ENCODE peak calls at places on chromosome 10, in five cellular contexts. N is IMR-90, U is K562, M is A549, F is GM12878. Q is an unnamed sample.

GRCh38 chr10:86968271-86968993 is at the start of gene ADIRF:
- DNase-seq in N (no peak), U (no peak), M (no peak), F (no peak), Q (no peak)

GRCh38 chr10:1189166-1190051 is 133.2 kb downstream of the WDR37 start:
- DNase-seq in N (no peak), U (no peak), M (no peak), F (no peak), Q (no peak)

GRCh38 chr10:79345241-79346011 is 1.8 kb upstream of the PPIF start:
- DNase-seq in N (no peak), U (no peak), M (no peak), F (no peak), Q (no peak)

GRCh38 chr10:25113231-25114035 is 61.4 kb upstream of the GPR158 start:
- DNase-seq in N (peak; percentile 53), U (peak; percentile 85), M (peak; percentile 45), F (no peak), Q (peak; percentile 61)

GRCh38 chr10:122173766-122174435 is 97.2 kb upstream of the BTBD16 start:
- DNase-seq in N (no peak), U (no peak), M (no peak), F (no peak), Q (no peak)

GRCh38 chr10:78783753-78784152 is 285.0 kb upstream of the ZMIZ1 start:
- DNase-seq in N (no peak), U (no peak), M (no peak), F (no peak), Q (no peak)

GRCh38 chr10:133307776-133308430 is 769 bp downstream of the TUBGCP2 start:
- DNase-seq in N (peak; percentile 58), U (peak; percentile 91), M (peak; percentile 61), F (peak; percentile 51), Q (peak; percentile 69)

GRCh38 chr10:45063605-45064231 is 63.0 kb downstream of the ZNF22 start:
- DNase-seq in N (no peak), U (no peak), M (no peak), F (no peak), Q (no peak)

GRCh38 chr10:114042895-114043531 is 653 bp upstream of the ADRB1 start:
- DNase-seq in N (peak; percentile 4), U (no peak), M (peak; percentile 70), F (no peak), Q (peak; percentile 47)

GRCh38 chr10:64316416-64316815 is 795.2 kb downstream of the REEP3 start:
- DNase-seq in N (no peak), U (no peak), M (no peak), F (no peak), Q (peak; percentile 4)

GRCh38 chr10:73060738-73061635 is 35.7 kb downstream of the P4HA1 start:
- DNase-seq in N (peak; percentile 8), U (peak; percentile 56), M (peak; percentile 50), F (no peak), Q (peak; percentile 27)

GRCh38 chr10:35426657-35427056 is 90.3 kb downstream of the CCNY start:
- DNase-seq in N (no peak), U (no peak), M (no peak), F (no peak), Q (no peak)

GRCh38 chr10:61942997-61943457 is 41.5 kb downstream of the ARID5B start:
- DNase-seq in N (peak; percentile 54), U (peak; percentile 12), M (no peak), F (no peak), Q (no peak)

GRCh38 chr10:19816420-19817250 is at the start of gene PLXDC2:
- DNase-seq in N (peak; percentile 36), U (no peak), M (no peak), F (no peak), Q (peak; percentile 64)

GRCh38 chr10:113563306-113564088 is 10.6 kb downstream of the HABP2 start:
- DNase-seq in N (peak; percentile 54), U (peak; percentile 76), M (peak; percentile 83), F (no peak), Q (peak; percentile 82)

GRCh38 chr10:21264271-21264670 is 261.2 kb downstream of the SKIDA1 start:
- DNase-seq in N (no peak), U (no peak), M (no peak), F (no peak), Q (no peak)

GRCh38 chr10:13698217-13698616 is 111.5 kb downstream of the PRPF18 start:
- DNase-seq in N (no peak), U (no peak), M (no peak), F (no peak), Q (no peak)

GRCh38 chr10:113631680-113632079 is 32.2 kb downstream of the NRAP start:
- DNase-seq in N (no peak), U (no peak), M (no peak), F (no peak), Q (no peak)

GRCh38 chr10:27635290-27635689 is 110.3 kb downstream of the MKX start:
- DNase-seq in N (no peak), U (no peak), M (no peak), F (no peak), Q (no peak)
- TF ChIP-seq RCOR1 in N (no peak), U (no peak), M (no peak), F (no peak), Q (no peak)

DNA sequence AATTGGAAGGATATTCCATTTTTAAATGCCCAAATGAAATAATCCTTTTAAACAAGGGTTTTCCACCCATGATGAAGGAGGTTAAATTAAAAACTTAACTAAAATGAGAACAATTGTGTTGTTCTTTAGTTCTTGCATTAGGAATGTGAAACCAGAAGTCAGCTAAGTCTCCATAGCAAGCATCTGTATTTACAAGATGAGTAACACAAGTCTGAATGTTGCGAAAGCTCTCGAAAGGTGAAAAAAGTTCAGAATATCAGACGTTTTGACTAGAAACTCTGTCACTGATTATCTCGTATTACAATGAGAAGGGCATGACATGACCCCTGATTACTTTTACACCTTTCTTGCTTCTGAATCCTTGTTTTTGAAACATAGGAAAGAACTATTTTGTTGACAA is 149.6 kb downstream of the BICC1 start:
- DNase-seq in N (peak; percentile 94), U (no peak), M (peak; percentile 57), F (no peak), Q (no peak)
- TF ChIP-seq RCOR1 in N (no peak), U (no peak), M (no peak), F (no peak), Q (no peak)

DNA sequence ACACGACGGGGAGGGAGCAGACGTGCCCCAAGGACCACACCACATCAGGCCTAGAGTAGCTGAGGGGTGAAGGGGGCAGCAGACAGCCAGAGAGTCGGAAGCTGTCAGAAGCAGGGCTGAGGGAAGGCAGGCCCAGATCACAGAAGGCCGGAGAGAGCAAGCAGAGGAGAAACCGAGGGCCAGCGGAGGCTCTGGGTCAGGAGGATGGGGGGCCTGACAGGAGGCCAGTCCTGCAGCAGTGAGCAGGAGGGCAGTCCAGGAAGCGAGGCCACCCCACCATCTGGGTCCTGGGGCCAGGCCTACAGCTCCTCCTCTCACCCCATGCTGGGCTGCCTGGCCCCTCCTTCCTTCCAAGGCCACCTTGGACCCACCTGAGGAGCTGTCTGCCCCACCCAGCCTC is 20.3 kb downstream of the SLIT1 start:
- DNase-seq in N (no peak), U (no peak), M (no peak), F (no peak), Q (no peak)
- TF ChIP-seq RCOR1 in N (no peak), U (no peak), M (no peak), F (no peak), Q (no peak)

DNA sequence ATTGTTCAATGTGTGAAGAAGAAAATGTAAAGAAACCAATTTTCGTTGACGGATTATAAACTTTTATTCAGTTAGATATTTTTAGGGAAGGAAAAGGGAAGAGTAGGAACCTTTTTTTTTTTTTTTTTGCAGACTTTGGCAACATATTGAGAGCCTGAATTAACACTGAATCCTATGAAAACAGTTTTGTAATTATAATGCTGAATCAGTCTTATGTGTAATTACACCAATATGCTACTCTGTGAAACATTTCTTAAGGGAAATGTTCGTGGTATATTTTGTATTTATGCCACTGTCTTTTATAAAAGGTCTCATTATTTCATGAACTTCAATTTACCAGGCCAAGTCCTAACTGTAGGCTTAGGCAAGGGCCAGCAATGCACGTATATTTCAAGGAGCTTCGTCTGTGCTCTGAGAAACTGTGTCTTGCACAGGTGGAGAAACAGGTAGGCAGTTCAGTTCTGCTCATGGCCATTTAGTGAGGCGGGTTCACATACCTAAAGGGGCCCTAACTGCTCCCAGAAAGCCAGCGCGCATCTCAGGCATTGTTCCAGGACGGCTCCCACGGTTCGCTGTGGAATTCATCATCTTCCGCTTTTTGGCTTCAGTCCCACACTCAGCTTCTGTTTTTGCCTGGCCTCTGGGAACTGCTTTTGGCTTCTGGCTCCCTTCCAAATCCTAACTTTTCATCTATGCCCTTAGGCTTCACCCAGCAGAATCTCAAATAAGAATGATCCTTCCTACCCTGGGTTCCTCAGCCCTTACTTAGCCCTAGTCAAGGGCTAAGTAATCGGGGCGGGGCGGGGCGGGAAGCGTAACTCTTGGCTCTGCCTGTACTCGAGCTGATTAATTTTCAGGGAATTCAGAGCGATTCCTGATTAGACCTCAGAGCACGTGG is 106.0 kb downstream of the ST8SIA6 start:
- DNase-seq in N (peak; percentile 79), U (peak; percentile 85), M (peak; percentile 7), F (no peak), Q (peak; percentile 61)
- TF ChIP-seq RCOR1 in N (no peak), U (peak; percentile 24), M (no peak), F (no peak), Q (peak; percentile 68)

DNA sequence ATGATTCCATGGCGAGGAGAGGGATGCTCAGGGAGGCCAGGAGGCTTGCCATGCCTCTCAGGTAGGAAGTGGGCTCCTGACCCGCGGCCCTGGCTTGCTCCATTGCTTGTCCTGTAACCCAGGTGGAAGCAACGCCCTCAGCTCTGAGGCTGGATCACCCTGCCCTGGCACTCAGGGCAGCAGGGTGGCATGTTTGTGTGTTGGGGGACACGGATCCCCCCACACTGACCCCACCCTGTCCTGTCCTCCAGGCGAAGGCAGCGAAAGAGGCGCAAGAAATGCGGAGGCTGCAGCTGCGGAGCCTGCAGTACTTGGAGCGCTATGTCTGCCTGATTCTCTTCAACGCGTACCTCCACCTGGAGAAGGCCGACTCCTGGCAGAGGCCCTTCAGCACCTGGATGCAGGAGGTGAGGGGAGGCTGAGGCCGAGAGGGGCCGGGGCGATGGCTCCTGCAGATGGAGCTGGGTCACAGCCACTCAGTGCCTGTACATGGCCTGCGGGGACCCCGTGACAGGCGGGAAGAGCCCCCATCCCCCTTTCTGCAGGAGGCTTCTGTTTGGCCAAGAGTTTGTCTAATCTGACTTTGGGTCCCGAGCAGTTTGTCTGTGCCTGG is 38.3 kb downstream of the PRF1 start:
- DNase-seq in N (no peak), U (no peak), M (no peak), F (no peak), Q (no peak)
- TF ChIP-seq RCOR1 in N (no peak), U (no peak), M (no peak), F (no peak), Q (no peak)

GRCh38 chr10:32015386-32015785 is 40.8 kb downstream of the KIF5B start:
- DNase-seq in N (no peak), U (no peak), M (no peak), F (no peak), Q (no peak)
- TF ChIP-seq RCOR1 in N (no peak), U (no peak), M (no peak), F (no peak), Q (no peak)

DNA sequence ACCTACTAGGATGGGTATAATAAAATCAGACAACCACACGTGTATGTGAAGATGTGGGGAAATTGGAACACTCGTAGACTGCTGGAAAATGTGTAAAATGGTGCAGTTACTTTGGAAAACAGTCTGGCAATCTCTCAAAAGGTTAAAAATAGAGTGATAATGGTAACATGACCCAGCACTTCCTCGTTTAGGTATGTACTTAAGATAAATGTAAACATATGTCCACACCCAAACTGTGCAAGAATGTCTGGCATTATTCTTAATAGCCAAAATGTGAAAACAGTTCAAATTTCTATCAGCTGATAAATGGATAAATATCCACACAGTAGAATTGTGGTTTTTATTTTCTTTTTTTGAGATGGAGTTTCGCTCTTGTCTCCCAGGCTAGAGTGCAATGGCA is 272.8 kb downstream of the ZNF248 start:
- DNase-seq in N (no peak), U (no peak), M (no peak), F (no peak), Q (no peak)
- TF ChIP-seq RCOR1 in N (no peak), U (no peak), M (no peak), F (no peak), Q (no peak)